ENCODE peak calls at places on chromosomes 12 and 14, in nine cellular contexts. I is pons; H is stimulated activated CD4-positive, alpha-beta T cell treated with anti-CD3 and anti-CD28 coated beads, Interleukin-2, amount 100 ng/mL, for 48 hours; B is Right ventricle myocardium superior; E is ovary; O is caudate nucleus; W is left ventricle myocardium superior; R is HCT116; N is glutamatergic neuron. Y is an unnamed sample.

GRCh38 chr12:21169878-21170472 is 39.0 kb downstream of the SLCO1B1 start:
- DNase-seq in O (peak; percentile 1), E (no peak), W (no peak), I (peak; percentile 3), B (no peak), R (peak; percentile 37), N (peak; percentile 84), H (peak; percentile 41), Y (no peak)

GRCh38 chr12:11944321-11944720 is 126.4 kb upstream of the BCL2L14 start:
- DNase-seq in I (no peak), B (no peak), E (no peak), O (no peak), H (no peak), W (no peak), R (no peak), N (no peak), Y (no peak)

GRCh38 chr12:31456562-31456961 is 130.6 kb upstream of the SINHCAF start:
- DNase-seq in R (no peak), E (no peak), W (no peak), I (no peak), N (no peak), H (no peak), O (no peak), B (no peak), Y (no peak)

GRCh38 chr12:118537481-118537917 is 161.1 kb downstream of the SUDS3 start:
- DNase-seq in N (peak; percentile 25), E (no peak), O (peak; percentile 73), R (no peak), H (no peak), W (peak; percentile 69), I (no peak), B (peak; percentile 57), Y (no peak)

GRCh38 chr12:132288516-132289188 is 40.7 kb downstream of the GALNT9 start:
- DNase-seq in H (no peak), B (no peak), I (no peak), O (no peak), E (no peak), N (peak; percentile 3), W (peak; percentile 11), R (no peak), Y (no peak)

GRCh38 chr14:54790092-54790491 is 112.5 kb downstream of the GCH1 start:
- DNase-seq in B (no peak), O (no peak), W (no peak), E (no peak), N (no peak), I (no peak), R (no peak), H (no peak), Y (no peak)

GRCh38 chr12:49622501-49623141 is 740 bp upstream of the PRPF40B start:
- DNase-seq in R (no peak), H (peak; percentile 29), W (peak; percentile 54), O (no peak), B (peak; percentile 49), E (peak; percentile 57), I (no peak), N (no peak), Y (peak; percentile 56)

GRCh38 chr12:79897617-79898016 is 37.3 kb downstream of the PPP1R12A start:
- DNase-seq in I (no peak), H (no peak), B (no peak), W (no peak), E (no peak), N (no peak), R (peak; percentile 16), O (peak; percentile 11), Y (no peak)

GRCh38 chr14:58198086-58198485 is 1.9 kb upstream of the ACTR10 start:
- DNase-seq in H (no peak), O (no peak), W (no peak), B (no peak), E (no peak), N (no peak), I (no peak), R (no peak), Y (no peak)

GRCh38 chr12:84079621-84080020 is 833.0 kb downstream of the SLC6A15 start:
- DNase-seq in E (no peak), W (no peak), R (no peak), O (no peak), H (no peak), B (no peak), I (no peak), N (no peak), Y (no peak)

GRCh38 chr14:32010561-32011188 is 66.4 kb upstream of the ARHGAP5 start:
- DNase-seq in N (no peak), B (no peak), W (no peak), O (no peak), H (no peak), I (no peak), R (peak; percentile 73), E (no peak), Y (no peak)

GRCh38 chr12:1552978-1553471 is 41.4 kb downstream of the FBXL14 start:
- DNase-seq in E (no peak), B (no peak), O (no peak), H (no peak), I (no peak), R (no peak), N (no peak), W (no peak), Y (no peak)

GRCh38 chr14:59253527-59253926 is 65.1 kb downstream of the DAAM1 start:
- DNase-seq in R (no peak), H (no peak), E (no peak), N (no peak), W (no peak), I (no peak), O (no peak), B (no peak), Y (no peak)

GRCh38 chr12:68467514-68467913 is 135.4 kb upstream of the MDM1 start:
- DNase-seq in E (no peak), N (no peak), B (no peak), H (no peak), I (no peak), O (no peak), W (no peak), R (no peak), Y (no peak)

GRCh38 chr14:24634158-24634557 is at the start of gene GZMB:
- DNase-seq in W (no peak), R (no peak), N (no peak), H (peak; percentile 31), O (no peak), E (no peak), I (no peak), B (no peak), Y (no peak)

GRCh38 chr12:122067966-122068365 is 10.6 kb upstream of the MLXIP start:
- DNase-seq in N (no peak), I (no peak), R (no peak), B (no peak), O (no peak), W (peak; percentile 52), H (no peak), E (peak; percentile 77), Y (no peak)

GRCh38 chr12:80676856-80677255 is 30.6 kb upstream of the MYF6 start:
- DNase-seq in R (no peak), N (no peak), I (no peak), B (no peak), W (no peak), O (no peak), H (no peak), E (no peak), Y (no peak)

Y was measured in T-helper 22 cell.